ENCODE peak calls at places on chromosomes 6 and 20, in four cellular contexts. One of them, this sample, is unnamed.

GRCh38 chr6:29146154-29146553 is 24.6 kb upstream of the OR2J2 start:
- DNase-seq in RWPE1: no peak
- DNase-seq in spleen: no peak
- DNase-seq in astrocyte of the spinal cord: no peak
- DNase-seq in this sample: peak; percentile 2

GRCh38 chr20:19851863-19852262 is 93.8 kb downstream of the RIN2 start:
- DNase-seq in RWPE1: no peak
- DNase-seq in spleen: no peak
- DNase-seq in astrocyte of the spinal cord: no peak
- DNase-seq in this sample: no peak

GRCh38 chr6:6825153-6825847 is 236.8 kb downstream of the LY86 start:
- DNase-seq in RWPE1: peak; percentile 55
- DNase-seq in spleen: no peak
- DNase-seq in astrocyte of the spinal cord: no peak
- DNase-seq in this sample: peak; percentile 92

GRCh38 chr6:113457156-113457555 is 400.0 kb upstream of the MARCKS start:
- DNase-seq in RWPE1: no peak
- DNase-seq in spleen: no peak
- DNase-seq in astrocyte of the spinal cord: peak; percentile 90
- DNase-seq in this sample: no peak

GRCh38 chr6:62775427-62776022 is 435.7 kb upstream of the FKBP1C start:
- DNase-seq in RWPE1: no peak
- DNase-seq in spleen: no peak
- DNase-seq in astrocyte of the spinal cord: no peak
- DNase-seq in this sample: peak; percentile 41

GRCh38 chr20:18853946-18854646 is 40.5 kb downstream of the SCP2D1 start:
- DNase-seq in RWPE1: no peak
- DNase-seq in spleen: no peak
- DNase-seq in astrocyte of the spinal cord: no peak
- DNase-seq in this sample: peak; percentile 23

GRCh38 chr6:15148356-15149058 is 97.4 kb upstream of the JARID2 start:
- DNase-seq in RWPE1: peak; percentile 45
- DNase-seq in spleen: peak; percentile 12
- DNase-seq in astrocyte of the spinal cord: peak; percentile 84
- DNase-seq in this sample: peak; percentile 64

GRCh38 chr6:105364243-105364642 is 38.6 kb downstream of the PREP start:
- DNase-seq in RWPE1: peak; percentile 63
- DNase-seq in spleen: no peak
- DNase-seq in astrocyte of the spinal cord: no peak
- DNase-seq in this sample: peak; percentile 61

GRCh38 chr20:2280083-2280482 is 15.7 kb upstream of the TGM3 start:
- DNase-seq in RWPE1: no peak
- DNase-seq in spleen: no peak
- DNase-seq in astrocyte of the spinal cord: no peak
- DNase-seq in this sample: no peak

GRCh38 chr6:94041930-94042724 is 622.8 kb upstream of the EPHA7 start:
- DNase-seq in RWPE1: no peak
- DNase-seq in spleen: no peak
- DNase-seq in astrocyte of the spinal cord: no peak
- DNase-seq in this sample: no peak

GRCh38 chr6:118844915-118845314 is 49.0 kb upstream of the ASF1A start:
- DNase-seq in RWPE1: no peak
- DNase-seq in spleen: no peak
- DNase-seq in astrocyte of the spinal cord: no peak
- DNase-seq in this sample: no peak

DNA sequence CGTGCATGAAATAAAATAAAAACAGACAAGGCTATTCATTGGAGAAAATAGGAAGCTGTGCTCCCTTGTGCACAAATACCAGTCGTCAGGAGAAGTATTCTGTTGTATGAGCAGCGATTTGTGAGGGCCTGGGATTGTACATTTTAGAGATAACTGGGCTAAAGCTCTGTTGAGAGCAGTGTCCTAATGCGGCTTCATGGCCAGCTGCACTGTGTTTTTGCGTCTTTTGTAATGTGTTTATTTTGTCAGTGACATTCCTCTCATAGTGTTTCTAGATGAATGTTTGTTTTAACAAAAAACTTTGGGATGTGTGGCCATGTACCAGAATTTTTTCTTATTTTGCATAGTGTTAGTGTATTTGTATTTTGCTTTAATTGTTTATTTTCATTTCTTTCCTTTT is 14.8 kb downstream of the ERMARD start:
- DNase-seq in RWPE1: no peak
- DNase-seq in spleen: no peak
- DNase-seq in astrocyte of the spinal cord: peak; percentile 41
- DNase-seq in this sample: no peak
- TF ChIP-seq CTCF in RWPE1: no peak
- TF ChIP-seq CTCF in spleen: no peak
- TF ChIP-seq CTCF in astrocyte of the spinal cord: no peak
- TF ChIP-seq CTCF in this sample: no peak

DNA sequence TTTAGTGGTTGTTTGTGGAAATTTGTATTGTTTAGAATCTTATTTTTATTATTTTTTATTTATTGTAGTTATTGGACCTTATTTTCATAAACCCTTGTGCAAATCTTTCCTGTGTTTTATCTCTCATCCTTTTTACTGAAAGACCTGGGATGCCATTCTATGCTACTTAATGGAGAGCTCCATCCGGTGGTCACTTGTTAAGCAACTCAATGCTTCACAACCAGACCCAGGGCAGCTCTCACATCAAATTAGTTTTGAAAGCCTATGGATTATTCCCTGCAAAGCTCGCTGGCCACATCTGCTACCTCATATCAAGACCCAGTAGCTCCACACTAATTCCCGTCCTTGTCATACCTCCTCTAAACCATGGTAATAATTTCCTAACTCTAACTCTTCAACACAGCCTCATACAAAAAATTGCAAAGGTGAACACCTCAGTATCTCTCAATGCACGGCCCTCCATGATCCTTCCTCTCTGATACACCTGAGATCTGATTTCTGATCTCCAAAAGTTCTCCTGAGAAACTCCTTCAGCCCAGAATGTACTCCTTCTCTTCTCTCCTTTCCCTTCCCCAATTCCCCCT is 296.6 kb upstream of the MANEA start:
- DNase-seq in RWPE1: peak; percentile 20
- DNase-seq in spleen: no peak
- DNase-seq in astrocyte of the spinal cord: peak; percentile 4
- DNase-seq in this sample: peak; percentile 26
- TF ChIP-seq CTCF in RWPE1: peak; percentile 62
- TF ChIP-seq CTCF in spleen: no peak
- TF ChIP-seq CTCF in astrocyte of the spinal cord: peak; percentile 37
- TF ChIP-seq CTCF in this sample: no peak

GRCh38 chr20:4449977-4450715 is 271.6 kb upstream of the PRND start:
- DNase-seq in RWPE1: no peak
- DNase-seq in spleen: no peak
- DNase-seq in astrocyte of the spinal cord: peak; percentile 58
- DNase-seq in this sample: peak; percentile 48
- TF ChIP-seq CTCF in RWPE1: no peak
- TF ChIP-seq CTCF in spleen: no peak
- TF ChIP-seq CTCF in astrocyte of the spinal cord: peak; percentile 47
- TF ChIP-seq CTCF in this sample: no peak

GRCh38 chr6:102793752-102794151 is 1400.2 kb downstream of the GRIK2 start:
- DNase-seq in RWPE1: no peak
- DNase-seq in spleen: no peak
- DNase-seq in astrocyte of the spinal cord: no peak
- DNase-seq in this sample: no peak

GRCh38 chr6:102799051-102799450 is 1405.5 kb downstream of the GRIK2 start:
- DNase-seq in RWPE1: no peak
- DNase-seq in spleen: no peak
- DNase-seq in astrocyte of the spinal cord: no peak
- DNase-seq in this sample: no peak

DNA sequence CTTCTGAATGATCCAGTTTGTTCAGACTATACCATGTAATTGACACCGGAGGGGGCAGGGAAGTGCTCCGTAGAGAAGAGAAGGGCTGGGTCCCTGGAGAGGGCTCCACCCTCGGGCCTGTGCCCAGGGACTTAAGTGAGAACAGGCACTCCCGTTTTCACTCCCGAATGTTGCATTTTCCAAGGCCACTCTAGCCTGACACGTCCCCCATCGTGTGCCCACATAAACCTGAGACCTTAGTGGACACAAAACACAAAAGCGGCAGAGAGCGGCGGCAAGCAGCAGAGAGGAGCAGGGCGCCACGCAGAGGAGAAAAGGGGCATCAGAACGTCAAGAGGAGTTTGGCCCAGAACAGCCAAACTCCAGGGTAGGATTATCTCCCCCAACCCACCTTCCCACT is 1405.1 kb downstream of the GRIK2 start:
- DNase-seq in RWPE1: no peak
- DNase-seq in spleen: no peak
- DNase-seq in astrocyte of the spinal cord: peak; percentile 11
- DNase-seq in this sample: no peak
- TF ChIP-seq CTCF in RWPE1: no peak
- TF ChIP-seq CTCF in spleen: no peak
- TF ChIP-seq CTCF in astrocyte of the spinal cord: peak; percentile 48
- TF ChIP-seq CTCF in this sample: no peak

GRCh38 chr6:34414999-34415858 is 10.6 kb downstream of the RPS10 start:
- DNase-seq in RWPE1: peak; percentile 41
- DNase-seq in spleen: no peak
- DNase-seq in astrocyte of the spinal cord: peak; percentile 78
- DNase-seq in this sample: peak; percentile 68
- TF ChIP-seq CTCF in RWPE1: peak; percentile 58
- TF ChIP-seq CTCF in spleen: peak; percentile 46
- TF ChIP-seq CTCF in astrocyte of the spinal cord: peak; percentile 61
- TF ChIP-seq CTCF in this sample: peak; percentile 54

GRCh38 chr6:44100088-44100550 is 27.1 kb downstream of the MRPL14 start:
- DNase-seq in RWPE1: no peak
- DNase-seq in spleen: no peak
- DNase-seq in astrocyte of the spinal cord: peak; percentile 22
- DNase-seq in this sample: peak; percentile 40
- TF ChIP-seq CTCF in RWPE1: peak; percentile 58
- TF ChIP-seq CTCF in spleen: no peak
- TF ChIP-seq CTCF in astrocyte of the spinal cord: peak; percentile 82
- TF ChIP-seq CTCF in this sample: peak; percentile 39

GRCh38 chr20:41232971-41233926 is 84.3 kb downstream of the ZHX3 start:
- DNase-seq in RWPE1: peak; percentile 95
- DNase-seq in spleen: no peak
- DNase-seq in astrocyte of the spinal cord: peak; percentile 86
- DNase-seq in this sample: peak; percentile 73

GRCh38 chr20:41231136-41231535 is 86.4 kb downstream of the ZHX3 start:
- DNase-seq in RWPE1: no peak
- DNase-seq in spleen: no peak
- DNase-seq in astrocyte of the spinal cord: no peak
- DNase-seq in this sample: no peak

GRCh38 chr20:41233976-41234514 is 83.5 kb downstream of the ZHX3 start:
- DNase-seq in RWPE1: no peak
- DNase-seq in spleen: no peak
- DNase-seq in astrocyte of the spinal cord: no peak
- DNase-seq in this sample: no peak

GRCh38 chr20:41230136-41230535 is 87.4 kb downstream of the ZHX3 start:
- DNase-seq in RWPE1: no peak
- DNase-seq in spleen: no peak
- DNase-seq in astrocyte of the spinal cord: no peak
- DNase-seq in this sample: no peak

GRCh38 chr20:41231850-41232249 is 85.7 kb downstream of the ZHX3 start:
- DNase-seq in RWPE1: no peak
- DNase-seq in spleen: no peak
- DNase-seq in astrocyte of the spinal cord: no peak
- DNase-seq in this sample: no peak
- TF ChIP-seq CTCF in RWPE1: no peak
- TF ChIP-seq CTCF in spleen: no peak
- TF ChIP-seq CTCF in astrocyte of the spinal cord: no peak
- TF ChIP-seq CTCF in this sample: no peak

GRCh38 chr6:165049362-165049761 is 260.0 kb downstream of the C6orf118 start:
- DNase-seq in RWPE1: peak; percentile 13
- DNase-seq in spleen: no peak
- DNase-seq in astrocyte of the spinal cord: no peak
- DNase-seq in this sample: peak; percentile 48
- TF ChIP-seq CTCF in RWPE1: no peak
- TF ChIP-seq CTCF in spleen: no peak
- TF ChIP-seq CTCF in astrocyte of the spinal cord: peak; percentile 33
- TF ChIP-seq CTCF in this sample: peak; percentile 52

GRCh38 chr20:43844778-43845614 is 69.7 kb upstream of the TOX2 start:
- DNase-seq in RWPE1: peak; percentile 38
- DNase-seq in spleen: no peak
- DNase-seq in astrocyte of the spinal cord: peak; percentile 65
- DNase-seq in this sample: peak; percentile 68
- TF ChIP-seq CTCF in RWPE1: no peak
- TF ChIP-seq CTCF in spleen: no peak
- TF ChIP-seq CTCF in astrocyte of the spinal cord: no peak
- TF ChIP-seq CTCF in this sample: no peak